ENCODE peak calls at places on chromosomes 3 and 15, in eight cellular contexts. N is Panc1; Y is H1; M is CD4-positive, alpha-beta T cell; I is fibroblast of mammary gland; U is mammary epithelial cell; H is GM13977; J is cardiac muscle cell. A is an unnamed sample.
A peak's percentile ranks its signal among the peaks of the same experiment; 100 is the strongest.

GRCh38 chr3:69604735-69605435 is 134.4 kb upstream of the MITF start:
- DNase-seq in H (no peak), I (no peak), U (no peak), M (no peak), J (no peak), Y (no peak), N (no peak), A (no peak)

GRCh38 chr15:60541784-60542617 is 63.1 kb upstream of the ICE2 start:
- DNase-seq in M (no peak), J (no peak), U (no peak), Y (no peak), I (no peak), N (no peak), H (no peak), A (no peak)

GRCh38 chr3:49681543-49681942 is 7.4 kb downstream of the APEH start:
- DNase-seq in Y (no peak), U (no peak), N (no peak), J (no peak), I (no peak), M (no peak), H (no peak), A (no peak)

GRCh38 chr3:40417845-40418543 is 31.0 kb downstream of the ENTPD3 start:
- DNase-seq in M (no peak), J (no peak), Y (no peak), N (peak; percentile 13), U (peak; percentile 92), I (peak; percentile 9), H (no peak), A (no peak)

GRCh38 chr15:99504071-99504822 is 61.5 kb upstream of the MEF2A start:
- DNase-seq in H (peak; percentile 52), U (no peak), Y (no peak), I (no peak), J (no peak), M (no peak), N (no peak), A (no peak)

GRCh38 chr3:128993461-128994172 is at the start of gene CFAP92:
- DNase-seq in J (peak; percentile 92), H (peak; percentile 94), U (peak; percentile 81), N (no peak), M (peak; percentile 86), Y (peak; percentile 41), I (peak; percentile 48), A (peak; percentile 91)

GRCh38 chr15:60464836-60465630 is 13.9 kb downstream of the ICE2 start:
- DNase-seq in I (no peak), H (no peak), Y (no peak), M (no peak), J (no peak), N (no peak), U (peak; percentile 5), A (no peak)

GRCh38 chr3:116863842-116864626 is 154.5 kb downstream of the TUSC7 start:
- DNase-seq in U (peak; percentile 11), H (no peak), I (peak; percentile 71), M (no peak), N (peak; percentile 10), Y (peak; percentile 34), J (peak; percentile 49), A (no peak)

GRCh38 chr3:16482194-16482769 is 31.2 kb downstream of the RFTN1 start:
- DNase-seq in Y (no peak), H (no peak), M (no peak), U (no peak), I (peak; percentile 12), J (no peak), N (no peak), A (no peak)

GRCh38 chr3:141091416-141091815 is 40.3 kb downstream of the SPSB4 start:
- DNase-seq in M (no peak), Y (no peak), U (no peak), J (no peak), N (no peak), H (no peak), I (no peak), A (no peak)

GRCh38 chr3:131303848-131304247 is 77.7 kb upstream of the NUDT16 start:
- DNase-seq in J (no peak), N (no peak), U (peak; percentile 18), M (no peak), I (peak; percentile 33), Y (no peak), H (no peak), A (no peak)

GRCh38 chr15:83305696-83306291 is 21.3 kb upstream of the BNC1 start:
- DNase-seq in J (peak; percentile 23), M (no peak), N (no peak), U (peak; percentile 83), I (no peak), Y (no peak), H (no peak), A (no peak)

GRCh38 chr3:45719761-45720487 is 30.7 kb downstream of the SACM1L start:
- DNase-seq in J (no peak), M (no peak), Y (no peak), U (no peak), I (no peak), H (no peak), N (no peak), A (no peak)

GRCh38 chr3:141227752-141228151 is 3.9 kb upstream of the PXYLP1 start:
- DNase-seq in Y (no peak), J (no peak), I (peak; percentile 80), H (no peak), N (no peak), M (no peak), U (no peak), A (no peak)

GRCh38 chr3:47096955-47097354 is 67.0 kb downstream of the SETD2 start:
- DNase-seq in U (peak; percentile 45), J (no peak), I (peak; percentile 42), N (no peak), Y (no peak), M (no peak), H (no peak), A (no peak)

GRCh38 chr15:95024388-95024787 is 793.0 kb downstream of the MCTP2 start:
- DNase-seq in U (peak; percentile 37), N (no peak), H (no peak), I (peak; percentile 57), M (no peak), Y (no peak), J (peak; percentile 49), A (no peak)

GRCh38 chr3:56889131-56889530 is 87.4 kb upstream of the ARHGEF3 start:
- DNase-seq in Y (no peak), H (no peak), I (no peak), N (no peak), M (no peak), J (no peak), U (no peak), A (no peak)

GRCh38 chr3:71006810-71007785 is 576.4 kb downstream of the FOXP1 start:
- DNase-seq in H (peak; percentile 17), U (peak; percentile 93), Y (peak; percentile 31), M (no peak), J (peak; percentile 38), N (no peak), I (peak; percentile 52), A (no peak)

GRCh38 chr3:167691366-167691765 is 37.6 kb upstream of the WDR49 start:
- DNase-seq in U (no peak), I (no peak), H (peak; percentile 62), N (no peak), J (no peak), M (no peak), Y (no peak), A (no peak)

GRCh38 chr3:189294649-189295048 is 122.9 kb downstream of the TPRG1 start:
- DNase-seq in N (no peak), J (no peak), M (no peak), I (no peak), U (no peak), Y (no peak), H (no peak), A (no peak)

GRCh38 chr15:98292442-98293240 is 332.1 kb downstream of the ARRDC4 start:
- DNase-seq in M (no peak), U (peak; percentile 20), N (no peak), I (peak; percentile 28), J (peak; percentile 70), Y (peak; percentile 54), H (peak; percentile 77), A (peak; percentile 85)

GRCh38 chr3:30894521-30895289 is at the start of gene GADL1:
- DNase-seq in N (no peak), I (peak; percentile 10), U (peak; percentile 14), J (peak; percentile 77), M (no peak), Y (no peak), H (peak; percentile 28), A (peak; percentile 70)
- TF ChIP-seq CTCF in N (no peak), I (no peak), U (no peak), J (no peak), M (no peak), Y (no peak), H (no peak), A (no peak)

GRCh38 chr15:40106203-40107161 is 2.2 kb downstream of the BMF start:
- DNase-seq in I (peak; percentile 53), H (peak; percentile 83), M (no peak), U (peak; percentile 51), J (peak; percentile 68), N (no peak), Y (no peak), A (no peak)
- TF ChIP-seq CTCF in I (no peak), H (peak; percentile 49), M (no peak), U (no peak), J (no peak), N (peak; percentile 18), Y (no peak), A (no peak)

GRCh38 chr3:34301313-34301712 is 502.9 kb downstream of the PDCD6IP start:
- DNase-seq in M (no peak), H (no peak), Y (no peak), J (no peak), U (no peak), N (no peak), I (no peak), A (no peak)
- TF ChIP-seq CTCF in M (no peak), H (no peak), Y (no peak), J (no peak), U (no peak), N (no peak), I (no peak), A (no peak)

DNA sequence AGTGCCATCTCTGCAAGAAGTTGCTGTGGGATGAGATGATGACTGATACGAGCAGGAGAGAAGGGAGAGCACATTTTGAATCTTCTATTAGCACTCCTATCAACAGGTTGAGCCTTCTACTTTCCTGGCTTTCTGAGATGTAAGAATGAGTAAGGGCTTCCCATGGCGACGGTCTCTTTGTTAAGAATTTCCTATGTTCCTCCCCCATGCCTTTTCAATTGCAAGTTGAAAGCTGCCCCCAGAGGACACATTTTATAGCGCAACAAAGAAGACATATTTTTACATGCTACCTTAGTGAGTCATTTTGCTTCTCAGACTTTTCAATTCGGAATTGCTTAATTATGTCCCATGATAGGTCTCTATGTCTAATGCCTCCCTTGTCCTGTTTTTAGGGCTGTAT is 71.3 kb upstream of the LRTM1 start:
- DNase-seq in U (peak; percentile 45), I (peak; percentile 92), N (no peak), Y (peak; percentile 39), M (no peak), J (peak; percentile 26), H (no peak), A (no peak)
- TF ChIP-seq CTCF in U (peak; percentile 9), I (peak; percentile 58), N (peak; percentile 21), Y (peak; percentile 26), M (no peak), J (peak; percentile 60), H (no peak), A (no peak)